ENCODE peak calls at places on chromosomes 3 and 15, in five cellular contexts. S, F, I, K and W are unnamed samples.

GRCh38 chr15:68774521-68775293 is 46.0 kb downstream of the ANP32A start:
- DNase-seq in S (no peak), F (no peak), I (no peak), K (no peak), W (no peak)

GRCh38 chr3:169085827-169086226 is 577.7 kb downstream of the MECOM start:
- DNase-seq in S (no peak), F (no peak), I (peak; percentile 29), K (no peak), W (peak; percentile 10)

GRCh38 chr3:181808053-181808452 is 96.3 kb downstream of the SOX2 start:
- DNase-seq in S (no peak), F (no peak), I (no peak), K (no peak), W (no peak)

GRCh38 chr3:27985369-27986035 is 255.9 kb upstream of the CMC1 start:
- DNase-seq in S (no peak), F (no peak), I (no peak), K (no peak), W (no peak)

GRCh38 chr3:11776346-11776745 is 70.3 kb downstream of the TAMM41 start:
- DNase-seq in S (no peak), F (no peak), I (no peak), K (no peak), W (no peak)

GRCh38 chr3:179416681-179417080 is 34.6 kb downstream of the GNB4 start:
- DNase-seq in S (no peak), F (no peak), I (no peak), K (no peak), W (no peak)

GRCh38 chr3:11096266-11097135 is 57.8 kb upstream of the HRH1 start:
- DNase-seq in S (no peak), F (peak; percentile 60), I (peak; percentile 75), K (peak; percentile 22), W (peak; percentile 53)

GRCh38 chr3:134650431-134651346 is at the start of gene KY:
- DNase-seq in S (no peak), F (no peak), I (peak; percentile 77), K (no peak), W (peak; percentile 77)

GRCh38 chr3:138072816-138073215 is 42.6 kb downstream of the DZIP1L start:
- DNase-seq in S (no peak), F (no peak), I (no peak), K (no peak), W (peak; percentile 67)

GRCh38 chr15:91318976-91319714 is 219.1 kb downstream of the SV2B start:
- DNase-seq in S (no peak), F (no peak), I (no peak), K (no peak), W (no peak)

GRCh38 chr3:184582998-184583344 is 21.4 kb downstream of the EPHB3 start:
- DNase-seq in S (no peak), F (no peak), I (no peak), K (no peak), W (no peak)

GRCh38 chr15:79978694-79979519 is 7.9 kb upstream of the BCL2A1 start:
- DNase-seq in S (no peak), F (no peak), I (no peak), K (no peak), W (no peak)

GRCh38 chr15:57519806-57520205 is 71.9 kb upstream of the MYZAP start:
- DNase-seq in S (no peak), F (no peak), I (no peak), K (no peak), W (no peak)

GRCh38 chr3:171176244-171176925 is 149.9 kb upstream of the SLC2A2 start:
- DNase-seq in S (no peak), F (no peak), I (no peak), K (no peak), W (no peak)

GRCh38 chr3:182962162-182962561 is 18.2 kb downstream of the DCUN1D1 start:
- DNase-seq in S (no peak), F (no peak), I (no peak), K (no peak), W (no peak)

GRCh38 chr3:84547971-84548970 is 410.5 kb upstream of the CADM2 start:
- DNase-seq in S (no peak), F (no peak), I (peak; percentile 62), K (no peak), W (peak; percentile 76)

GRCh38 chr15:94305133-94305532 is 73.8 kb downstream of the MCTP2 start:
- DNase-seq in S (no peak), F (no peak), I (no peak), K (peak; percentile 31), W (no peak)

GRCh38 chr3:197322149-197322548 is 23.7 kb upstream of the DLG1 start:
- DNase-seq in S (no peak), F (no peak), I (no peak), K (no peak), W (no peak)

GRCh38 chr15:99180963-99181306 is 68.4 kb downstream of the TTC23 start:
- DNase-seq in S (no peak), F (no peak), I (no peak), K (no peak), W (no peak)

GRCh38 chr3:66297917-66298316 is 77.1 kb downstream of the SLC25A26 start:
- DNase-seq in S (no peak), F (no peak), I (no peak), K (no peak), W (no peak)

GRCh38 chr15:92638709-92639365 is 16.7 kb downstream of the FAM174B start:
- DNase-seq in S (no peak), F (no peak), I (no peak), K (no peak), W (no peak)

GRCh38 chr3:16824085-16824696 is 60.6 kb upstream of the PLCL2 start:
- DNase-seq in S (peak; percentile 60), F (no peak), I (no peak), K (peak; percentile 19), W (no peak)

GRCh38 chr3:154889227-154889634 is 190.9 kb upstream of the MME start:
- DNase-seq in S (no peak), F (no peak), I (no peak), K (no peak), W (no peak)

GRCh38 chr3:123036352-123037014 is 8.9 kb upstream of the SEMA5B start:
- DNase-seq in S (no peak), F (no peak), I (no peak), K (no peak), W (no peak)

GRCh38 chr3:22685598-22685997 is 517.5 kb upstream of the UBE2E2 start:
- DNase-seq in S (no peak), F (no peak), I (no peak), K (no peak), W (no peak)

GRCh38 chr15:35308802-35309201 is 223.7 kb upstream of the NANOGP8 start:
- DNase-seq in S (no peak), F (no peak), I (no peak), K (no peak), W (peak; percentile 7)

GRCh38 chr15:57640935-57641682 is 49.4 kb downstream of the MYZAP start:
- DNase-seq in S (no peak), F (no peak), I (peak; percentile 52), K (no peak), W (peak; percentile 19)

GRCh38 chr3:194404365-194405140 is 5.5 kb upstream of the GP5 start:
- DNase-seq in S (peak; percentile 62), F (no peak), I (no peak), K (peak; percentile 35), W (no peak)

GRCh38 chr15:68234060-68234459 is 4.5 kb upstream of the CLN6 start:
- DNase-seq in S (no peak), F (no peak), I (no peak), K (no peak), W (no peak)

GRCh38 chr3:78941587-78941986 is 826.2 kb downstream of the ROBO1 start:
- DNase-seq in S (no peak), F (no peak), I (no peak), K (no peak), W (no peak)

GRCh38 chr3:30248423-30248822 is 358.0 kb upstream of the TGFBR2 start:
- DNase-seq in S (no peak), F (no peak), I (no peak), K (no peak), W (no peak)

GRCh38 chr3:30538787-30539186 is 67.6 kb upstream of the TGFBR2 start:
- DNase-seq in S (no peak), F (no peak), I (peak; percentile 16), K (no peak), W (no peak)

GRCh38 chr3:10140996-10141546 is 507 bp upstream of the VHL start:
- DNase-seq in S (no peak), F (no peak), I (no peak), K (no peak), W (no peak)

GRCh38 chr15:74307827-74308642 is 59.4 kb downstream of the CYP11A1 start:
- DNase-seq in S (no peak), F (no peak), I (peak; percentile 77), K (no peak), W (peak; percentile 63)

GRCh38 chr3:42539871-42540714 is 37.6 kb downstream of the VIPR1 start:
- DNase-seq in S (peak; percentile 56), F (peak; percentile 29), I (peak; percentile 95), K (peak; percentile 66), W (peak; percentile 75)

GRCh38 chr15:77810180-77810579 is 177.5 kb upstream of the LINGO1 start:
- DNase-seq in S (no peak), F (no peak), I (no peak), K (no peak), W (no peak)

GRCh38 chr3:196003611-196004010 is 78.3 kb downstream of the TFRC start:
- DNase-seq in S (no peak), F (no peak), I (no peak), K (no peak), W (no peak)

GRCh38 chr15:73328149-73328820 is 40.5 kb downstream of the HCN4 start:
- DNase-seq in S (no peak), F (no peak), I (no peak), K (no peak), W (no peak)